ENCODE peak calls at places on chromosomes 5 and 9, in six cellular contexts. B is CD4-positive, alpha-beta T cell; D is HCT116; X is right atrium auricular region; M is body of pancreas; A is OCI-LY7. H is an unnamed sample.

GRCh38 chr5:7261049-7261448 is 134.9 kb upstream of the ADCY2 start:
- DNase-seq in D (no peak), A (peak), M (no peak), X (no peak), B (no peak), H (no peak)

GRCh38 chr5:6081727-6082210 is 296.6 kb downstream of the MED10 start:
- DNase-seq in D (no peak), M (no peak), X (no peak), A (no peak), B (no peak), H (no peak)

GRCh38 chr5:170353946-170354345 is 35.2 kb downstream of the KCNMB1 start:
- DNase-seq in B (no peak), X (no peak), D (no peak), M (peak), A (no peak), H (no peak)

GRCh38 chr9:134156564-134157377 is 7.6 kb downstream of the RNU6ATAC start:
- DNase-seq in A (no peak), B (no peak), M (no peak), D (no peak), X (no peak), H (no peak)

GRCh38 chr9:15642369-15642962 is 89.6 kb downstream of the CCDC171 start:
- DNase-seq in B (no peak), M (no peak), A (peak), X (no peak), D (peak), H (peak)

GRCh38 chr5:6686916-6687409 is 26.3 kb upstream of the TENT4A start:
- DNase-seq in M (peak), B (no peak), A (no peak), X (no peak), D (no peak), H (peak)

GRCh38 chr5:74517700-74518099 is 122.8 kb downstream of the ENC1 start:
- DNase-seq in M (no peak), X (no peak), D (no peak), A (no peak), B (no peak), H (no peak)

GRCh38 chr5:14742427-14743010 is 78.0 kb downstream of the OTULIN start:
- DNase-seq in B (no peak), D (no peak), X (no peak), A (no peak), M (no peak), H (no peak)

GRCh38 chr9:120477534-120478001 is 102.4 kb downstream of the CDK5RAP2 start:
- DNase-seq in M (peak), B (no peak), A (peak), D (peak), X (peak), H (peak)

GRCh38 chr5:176678584-176678983 is 31.3 kb downstream of the TSPAN17 start:
- DNase-seq in B (no peak), A (no peak), X (no peak), M (no peak), D (no peak), H (no peak)

GRCh38 chr9:119164716-119165115 is 204.5 kb downstream of the BRINP1 start:
- DNase-seq in X (no peak), A (no peak), D (no peak), M (no peak), B (no peak), H (no peak)

GRCh38 chr5:110463116-110463515 is 263.4 kb downstream of the TMEM232 start:
- DNase-seq in D (no peak), X (no peak), B (no peak), M (no peak), A (no peak), H (no peak)

GRCh38 chr5:124180523-124181461 is 565.6 kb downstream of the ZNF608 start:
- DNase-seq in X (no peak), D (no peak), M (no peak), A (no peak), B (no peak), H (no peak)

GRCh38 chr9:34123682-34124081 is 2.8 kb downstream of the DCAF12 start:
- DNase-seq in M (peak), D (no peak), A (peak), B (no peak), X (peak), H (no peak)

GRCh38 chr5:168269950-168270349 is 21.5 kb upstream of the WWC1 start:
- DNase-seq in X (no peak), M (no peak), B (no peak), A (no peak), D (no peak), H (no peak)

GRCh38 chr5:23136958-23137357 is 283.8 kb upstream of the CDH12 start:
- DNase-seq in M (no peak), X (no peak), B (no peak), D (no peak), A (no peak), H (no peak)

GRCh38 chr9:78213696-78214095 is 22.2 kb upstream of the CEP78 start:
- DNase-seq in X (no peak), M (no peak), D (no peak), A (peak), B (no peak), H (no peak)

GRCh38 chr9:118366228-118366627 is 662.0 kb downstream of the TLR4 start:
- DNase-seq in D (no peak), B (no peak), X (no peak), A (no peak), M (no peak), H (no peak)

GRCh38 chr5:14250094-14250777 is 107.1 kb downstream of the TRIO start:
- DNase-seq in B (no peak), D (no peak), X (peak), M (peak), A (no peak), H (no peak)

GRCh38 chr5:38768411-38769211 is 77.2 kb upstream of the OSMR start:
- DNase-seq in D (no peak), B (no peak), M (no peak), A (no peak), X (no peak), H (no peak)

GRCh38 chr5:7078901-7079300 is 317.0 kb upstream of the ADCY2 start:
- DNase-seq in X (no peak), A (peak), B (no peak), D (no peak), M (peak), H (no peak)

GRCh38 chr5:181109489-181110013 is 21.4 kb downstream of the OR2V1 start:
- DNase-seq in A (no peak), X (peak), D (no peak), M (no peak), B (no peak), H (no peak)

GRCh38 chr9:134189167-134189474 is 24.8 kb upstream of the RNU6ATAC start:
- DNase-seq in A (no peak), M (no peak), X (no peak), B (no peak), D (no peak), H (no peak)

GRCh38 chr5:56323505-56323904 is 90.4 kb upstream of the ANKRD55 start:
- DNase-seq in M (peak), B (no peak), D (no peak), A (no peak), X (no peak), H (peak)

GRCh38 chr5:43074987-43075318 is 34.8 kb upstream of the ANXA2R start:
- DNase-seq in D (no peak), B (no peak), M (no peak), X (no peak), A (no peak), H (no peak)
- H3K27ac ChIP-seq in D (no peak), B (no peak), M (no peak), X (peak), A (no peak), H (peak)

GRCh38 chr9:23117621-23118020 is 671.0 kb downstream of the DMRTA1 start:
- DNase-seq in A (no peak), M (no peak), B (no peak), D (no peak), X (no peak), H (peak)

GRCh38 chr9:23120630-23121029 is 674.0 kb downstream of the DMRTA1 start:
- DNase-seq in A (no peak), B (no peak), D (no peak), X (no peak), M (peak), H (no peak)

GRCh38 chr9:23123048-23123632 is 676.5 kb downstream of the DMRTA1 start:
- DNase-seq in A (peak), D (no peak), X (no peak), B (no peak), M (peak), H (peak)
- TF ChIP-seq CTCF in A (peak), D (peak), X (no peak), B (no peak), M (no peak), H (peak)

GRCh38 chr5:10788358-10788757 is 27.3 kb upstream of the DAP start:
- DNase-seq in D (no peak), M (no peak), A (no peak), B (no peak), X (no peak), H (no peak)

GRCh38 chr5:10789726-10790125 is 28.7 kb upstream of the DAP start:
- DNase-seq in B (no peak), D (no peak), M (no peak), A (no peak), X (no peak), H (no peak)

GRCh38 chr5:10786835-10787234 is 25.8 kb upstream of the DAP start:
- DNase-seq in M (no peak), B (no peak), A (no peak), D (no peak), X (no peak), H (no peak)

GRCh38 chr5:10792336-10792735 is 31.3 kb upstream of the DAP start:
- DNase-seq in X (no peak), B (no peak), M (no peak), A (no peak), D (no peak), H (no peak)

GRCh38 chr5:10789021-10789420 is 28.0 kb upstream of the DAP start:
- DNase-seq in B (no peak), D (no peak), X (peak), M (no peak), A (no peak), H (no peak)
- H3K27ac ChIP-seq in B (no peak), D (no peak), X (no peak), M (no peak), A (no peak), H (no peak)

DNA sequence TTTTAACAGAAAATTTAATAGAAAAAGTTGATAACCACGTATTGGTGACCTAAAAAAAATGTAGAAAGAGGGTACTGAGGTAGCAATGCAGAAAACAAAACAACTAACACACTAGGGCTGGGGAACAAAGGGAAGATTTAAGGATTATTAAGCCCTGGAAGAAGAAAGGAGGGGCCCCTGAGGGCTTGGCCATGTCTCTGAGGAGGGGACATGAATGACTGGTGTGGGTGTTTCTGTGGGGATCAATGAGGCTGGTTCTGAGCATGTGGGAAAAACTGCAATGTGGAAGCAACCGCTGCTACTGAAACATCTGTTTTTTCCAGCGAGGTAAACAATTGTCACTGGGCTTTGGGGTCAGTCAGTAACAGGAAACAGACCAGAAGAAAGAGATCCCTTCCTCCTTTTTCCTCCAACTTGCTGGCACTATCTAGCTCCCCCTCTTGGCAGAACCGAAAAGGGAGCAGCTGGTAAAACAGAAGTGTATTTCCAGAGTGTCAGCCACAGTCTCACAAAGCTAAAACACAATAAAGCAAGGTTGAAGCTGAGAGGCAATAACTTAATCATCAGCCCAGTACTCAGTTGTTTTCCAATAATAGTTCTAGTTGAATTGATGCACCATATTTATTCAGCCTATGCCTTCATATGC is 48.3 kb downstream of the ATPSCKMT start:
- DNase-seq in B (no peak), X (no peak), D (no peak), A (no peak), M (no peak), H (no peak)
- TF ChIP-seq CTCF in B (no peak), X (no peak), D (peak), A (peak), M (no peak), H (no peak)

DNA sequence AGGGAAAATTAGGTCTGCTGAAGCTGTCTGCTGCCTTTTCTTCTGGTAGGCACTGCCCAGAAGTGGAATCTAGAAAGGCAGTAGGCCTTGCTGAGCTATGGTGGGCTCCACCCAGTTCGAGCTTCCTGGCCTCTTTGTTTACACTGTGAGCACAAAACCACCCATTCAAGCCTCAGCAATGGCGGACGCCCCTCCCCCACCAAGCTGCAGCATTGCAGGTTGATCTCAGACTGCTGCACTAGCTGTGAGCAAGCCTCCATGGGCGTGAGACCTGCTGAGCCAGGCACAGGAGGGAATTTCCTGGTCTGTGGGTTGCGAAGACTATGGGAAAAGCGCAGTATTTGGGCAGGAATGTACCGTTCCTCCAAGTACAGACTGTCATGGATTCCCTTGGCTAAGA is 18.5 kb downstream of the AGTPBP1 start:
- DNase-seq in B (peak), X (no peak), D (no peak), A (no peak), M (no peak), H (no peak)
- H3K27ac ChIP-seq in B (no peak), X (no peak), D (no peak), A (no peak), M (no peak), H (no peak)

GRCh38 chr5:143921525-143922311 is 109.8 kb downstream of the HMHB1 start:
- DNase-seq in A (no peak), X (no peak), M (no peak), B (no peak), D (no peak), H (peak)
- TF ChIP-seq CTCF in A (no peak), X (no peak), M (no peak), B (no peak), D (no peak), H (no peak)

GRCh38 chr9:68950689-68951088 is 63.2 kb downstream of the PRKACG start:
- DNase-seq in A (no peak), X (no peak), D (no peak), B (no peak), M (no peak), H (no peak)

GRCh38 chr9:68947015-68947414 is 66.9 kb downstream of the PRKACG start:
- DNase-seq in A (no peak), D (no peak), X (no peak), M (no peak), B (no peak), H (no peak)

GRCh38 chr9:68950188-68950587 is 63.7 kb downstream of the PRKACG start:
- DNase-seq in D (no peak), X (no peak), A (no peak), B (no peak), M (no peak), H (no peak)

GRCh38 chr9:68949271-68950000 is 64.5 kb downstream of the PRKACG start:
- DNase-seq in A (peak), M (peak), X (no peak), D (no peak), B (no peak), H (no peak)

GRCh38 chr9:68947842-68948569 is 65.9 kb downstream of the PRKACG start:
- DNase-seq in X (no peak), M (no peak), A (no peak), D (no peak), B (no peak), H (no peak)
- H3K27ac ChIP-seq in X (no peak), M (no peak), A (no peak), D (no peak), B (no peak), H (no peak)

DNA sequence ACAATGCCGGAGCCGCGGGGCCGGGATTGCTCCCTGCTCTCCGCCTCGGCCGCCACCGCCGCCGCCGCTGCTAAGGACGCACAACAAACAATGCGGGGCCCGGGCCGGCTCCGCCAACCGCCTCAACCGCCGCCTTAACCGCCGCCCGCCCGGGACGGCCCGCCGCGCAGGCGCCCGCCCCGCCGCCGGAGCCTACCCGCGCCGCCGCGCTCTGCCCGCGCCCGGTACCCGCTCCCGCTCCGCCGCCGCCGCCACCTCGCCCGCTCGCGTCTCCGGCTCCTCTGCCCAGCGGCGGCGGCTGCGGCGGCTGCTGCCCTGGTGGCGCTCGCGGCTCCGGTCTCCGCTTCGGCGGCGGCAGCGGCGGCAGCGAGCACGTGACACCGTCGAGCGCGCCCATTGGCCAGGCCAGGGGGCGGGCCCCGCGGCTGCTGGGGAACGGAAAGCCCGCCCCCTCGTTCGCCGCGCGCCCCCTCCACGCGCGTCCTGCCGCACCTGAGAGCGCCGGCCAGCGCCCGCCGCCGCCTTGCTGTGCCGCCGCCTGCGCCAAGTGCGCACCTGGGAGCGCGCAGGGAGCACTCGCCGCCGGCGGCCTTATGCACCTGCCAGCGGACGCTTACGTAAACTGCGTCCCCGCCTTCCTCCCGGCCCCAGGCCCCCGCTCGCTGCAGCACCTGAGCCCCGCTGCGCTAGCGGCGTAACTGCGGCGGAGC is at the start of gene STRBP:
- DNase-seq in X (peak), D (peak), A (peak), B (peak), M (peak), H (peak)
- TF ChIP-seq CTCF in X (no peak), D (no peak), A (no peak), B (no peak), M (no peak), H (peak)